ENCODE peak calls at places on chromosome 2, in six cellular contexts. T, U, W, R, I and X are unnamed samples.

GRCh38 chr2:237118025-237118424 is 32.3 kb downstream of the COPS8 start:
- DNase-seq in T (no peak), W (no peak), R (no peak), I (no peak), U (no peak), X (no peak)

GRCh38 chr2:175864131-175864728 is 137.8 kb downstream of the LNPK start:
- DNase-seq in U (no peak), W (no peak), T (peak; percentile 11), R (no peak), I (no peak), X (no peak)

GRCh38 chr2:29260151-29260772 is 145.0 kb downstream of the CLIP4 start:
- DNase-seq in T (no peak), I (no peak), R (no peak), U (no peak), W (no peak), X (no peak)

GRCh38 chr2:233023761-233024410 is 8.6 kb upstream of the NEU2 start:
- DNase-seq in I (no peak), U (no peak), T (no peak), R (no peak), W (no peak), X (no peak)

GRCh38 chr2:138689705-138690104 is 90.5 kb downstream of the NXPH2 start:
- DNase-seq in I (no peak), T (no peak), W (no peak), U (no peak), R (no peak), X (no peak)

GRCh38 chr2:107775791-107776190 is 50.9 kb upstream of the RGPD4 start:
- DNase-seq in W (no peak), R (no peak), I (no peak), T (no peak), U (no peak), X (no peak)

GRCh38 chr2:110771549-110772382 is 39.4 kb downstream of the ACOXL start:
- DNase-seq in I (no peak), R (no peak), W (no peak), T (no peak), U (no peak), X (no peak)

GRCh38 chr2:120741514-120742448 is 6.1 kb downstream of the GLI2 start:
- DNase-seq in T (no peak), U (no peak), R (no peak), I (no peak), W (no peak), X (no peak)

GRCh38 chr2:149679286-149679685 is 91.7 kb upstream of the MMADHC start:
- DNase-seq in U (no peak), W (no peak), R (no peak), T (no peak), I (no peak), X (no peak)

GRCh38 chr2:172228177-172228785 is 125.6 kb upstream of the DLX2 start:
- DNase-seq in T (no peak), W (peak; percentile 47), R (no peak), U (no peak), I (no peak), X (no peak)

GRCh38 chr2:128379021-128380005 is 60.6 kb upstream of the HS6ST1 start:
- DNase-seq in R (peak; percentile 45), T (peak; percentile 90), U (peak; percentile 39), W (peak; percentile 82), I (peak; percentile 39), X (peak; percentile 68)

GRCh38 chr2:119259296-119259860 is 35.7 kb downstream of the STEAP3 start:
- DNase-seq in I (no peak), W (peak; percentile 38), R (no peak), T (no peak), U (no peak), X (no peak)

GRCh38 chr2:42970151-42970550 is 177.8 kb upstream of the HAAO start:
- DNase-seq in U (no peak), T (no peak), I (no peak), R (no peak), W (no peak), X (no peak)

GRCh38 chr2:202609381-202610145 is 25.2 kb upstream of the FAM117B start:
- DNase-seq in W (no peak), R (no peak), T (no peak), I (peak; percentile 17), U (no peak), X (no peak)

GRCh38 chr2:42971947-42972736 is 179.8 kb upstream of the HAAO start:
- DNase-seq in T (peak; percentile 93), W (no peak), I (no peak), U (peak; percentile 3), R (no peak), X (peak; percentile 3)

GRCh38 chr2:44348385-44348784 is 12.9 kb downstream of the PREPL start:
- DNase-seq in T (no peak), R (peak; percentile 37), W (no peak), U (no peak), I (no peak), X (no peak)

GRCh38 chr2:232551776-232552175 is 1.3 kb downstream of the EIF4E2 start:
- DNase-seq in W (no peak), U (no peak), I (no peak), R (no peak), T (no peak), X (no peak)

GRCh38 chr2:15665067-15665942 is 73.6 kb downstream of the DDX1 start:
- DNase-seq in I (peak; percentile 18), W (no peak), T (peak; percentile 37), U (no peak), R (no peak), X (no peak)

GRCh38 chr2:207974214-207974600 is 51.1 kb downstream of the PLEKHM3 start:
- DNase-seq in W (no peak), T (no peak), I (no peak), R (no peak), U (no peak), X (no peak)

GRCh38 chr2:28395334-28396061 is 2.8 kb downstream of the FOSL2 start:
- DNase-seq in R (peak; percentile 50), U (peak; percentile 73), I (peak; percentile 68), W (peak; percentile 81), T (no peak), X (peak; percentile 74)

GRCh38 chr2:168030862-168031624 is 216.4 kb downstream of the STK39 start:
- DNase-seq in R (no peak), U (no peak), T (no peak), W (no peak), I (no peak), X (no peak)

GRCh38 chr2:19361325-19361990 is 3.0 kb upstream of the OSR1 start:
- DNase-seq in I (peak; percentile 43), W (no peak), U (no peak), T (no peak), R (no peak), X (no peak)

GRCh38 chr2:160970052-160970846 is 190.0 kb upstream of the TANK start:
- DNase-seq in I (peak; percentile 28), T (peak; percentile 80), R (peak; percentile 29), U (no peak), W (no peak), X (no peak)

GRCh38 chr2:160968183-160968582 is 192.0 kb upstream of the TANK start:
- DNase-seq in T (no peak), I (no peak), U (no peak), R (no peak), W (no peak), X (no peak)

GRCh38 chr2:160963957-160964356 is 196.3 kb upstream of the TANK start:
- DNase-seq in R (no peak), W (no peak), T (no peak), U (no peak), I (no peak), X (no peak)

DNA sequence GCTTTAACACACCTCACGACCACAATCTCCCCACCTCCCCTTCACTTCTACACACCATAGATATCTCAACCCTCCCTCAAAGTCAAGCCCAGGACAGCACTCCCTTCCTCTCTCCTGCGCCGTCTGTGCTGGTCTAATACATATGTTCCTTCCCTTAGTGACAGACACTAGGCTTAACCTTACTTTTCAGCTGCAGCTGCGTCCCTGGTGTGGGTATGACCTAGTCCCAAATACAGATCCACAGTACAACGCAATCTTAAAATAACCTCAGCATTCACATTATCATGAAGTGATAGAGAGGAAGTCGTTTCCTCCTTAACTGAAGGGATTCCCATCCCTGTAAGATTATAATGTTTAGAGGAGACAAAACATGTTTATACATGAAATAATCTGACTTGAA is 192.7 kb upstream of the TANK start:
- DNase-seq in I (no peak), W (no peak), U (no peak), T (no peak), R (no peak), X (no peak)
- H3K27ac ChIP-seq in I (no peak overlapping the region), W (no peak overlapping the region), U (no peak overlapping the region), T (no peak overlapping the region), R (peak overlapping the region; percentile 9), X (no peak overlapping the region)

DNA sequence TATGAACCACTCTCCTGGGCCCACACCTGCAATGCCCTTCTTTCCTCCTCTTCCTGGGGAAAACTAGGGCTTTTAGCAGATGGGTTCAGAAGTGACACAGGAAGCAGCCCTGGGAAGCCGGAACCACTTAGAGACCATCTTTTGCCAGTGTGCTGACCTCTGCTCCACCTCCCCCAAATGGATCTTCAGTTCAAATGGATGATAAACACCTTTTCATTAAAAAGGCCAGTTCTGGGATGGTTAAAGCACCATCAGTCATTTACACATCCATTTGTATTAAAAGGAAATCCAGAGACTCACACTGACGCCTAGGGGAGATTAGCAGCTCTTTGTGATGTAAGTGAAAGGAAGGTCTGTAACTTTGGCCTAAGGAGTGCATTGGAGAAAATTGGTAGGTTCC is 47.5 kb downstream of the ACTR2 start:
- DNase-seq in I (no peak), U (no peak), T (no peak), W (no peak), R (no peak), X (no peak)
- TF ChIP-seq POLR2A in I (no peak), U (no peak), T (no peak), W (no peak), R (no peak), X (no peak)

GRCh38 chr2:85400541-85400940 is 9.6 kb downstream of the CAPG start:
- DNase-seq in T (no peak), I (no peak), U (peak; percentile 31), R (no peak), W (no peak), X (no peak)
- H3K36me3 ChIP-seq in T (no peaks in the 10 kb centered on the region), I (no peaks in the 10 kb centered on the region), U (no peaks in the 10 kb centered on the region), R (no peaks in the 10 kb centered on the region), W (no peaks in the 10 kb centered on the region), X (peaks cover 26% of the 10 kb centered on the region)

GRCh38 chr2:197223455-197223854 is 87.1 kb downstream of the ANKRD44 start:
- DNase-seq in U (no peak), T (no peak), W (no peak), R (no peak), I (no peak), X (no peak)

GRCh38 chr2:197215988-197216979 is 94.3 kb downstream of the ANKRD44 start:
- DNase-seq in U (no peak), T (no peak), W (no peak), I (no peak), R (no peak), X (no peak)

GRCh38 chr2:197217561-197217960 is 93.0 kb downstream of the ANKRD44 start:
- DNase-seq in W (no peak), U (no peak), T (no peak), R (no peak), I (no peak), X (no peak)

DNA sequence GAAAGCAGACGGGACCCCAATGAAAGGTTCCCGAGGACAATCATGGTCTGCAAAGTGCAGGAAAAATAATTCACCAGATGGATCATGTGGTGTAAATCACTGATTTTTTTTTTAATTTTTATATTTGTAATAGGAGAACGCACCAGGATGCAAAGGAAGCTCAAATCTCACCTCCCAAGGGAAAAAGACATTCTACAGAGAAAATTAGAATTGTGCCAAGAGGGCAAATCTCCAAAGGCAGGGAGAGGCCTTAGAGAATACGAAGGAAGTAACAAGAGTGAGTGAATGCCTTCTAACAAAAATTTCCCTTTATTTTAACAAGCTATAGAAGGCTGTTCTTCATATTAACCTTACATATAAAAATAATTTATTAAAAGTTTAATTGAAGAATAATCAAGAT is 90.9 kb downstream of the ANKRD44 start:
- DNase-seq in R (no peak), W (no peak), T (no peak), I (no peak), U (no peak), X (no peak)
- H3K27ac ChIP-seq in R (no peak overlapping the region), W (no peak overlapping the region), T (no peak overlapping the region), I (no peak overlapping the region), U (no peak overlapping the region), X (no peak overlapping the region)